ENCODE peak calls at places on chromosomes 16 and 17, in ten cellular contexts. U, B, A, F, J, T, I, Z, Q and M are unnamed samples.

GRCh38 chr16:21603920-21604319 is 4.5 kb downstream of the METTL9 start:
- DNase-seq in U (no peak), B (no peak), A (no peak), F (no peak), J (no peak), T (no peak), I (no peak), Z (no peak), Q (no peak), M (no peak)

GRCh38 chr17:57535652-57536018 is 209.5 kb downstream of the CCDC182 start:
- DNase-seq in U (no peak), B (no peak), A (no peak), F (no peak), J (no peak), T (no peak), I (no peak), Z (no peak), Q (no peak), M (no peak)

GRCh38 chr17:29933379-29933778 is 3.4 kb upstream of the SSH2 start:
- DNase-seq in U (no peak), B (no peak), A (peak; percentile 20), F (peak; percentile 40), J (no peak), T (no peak), I (no peak), Z (peak; percentile 66), Q (no peak), M (no peak)

GRCh38 chr16:84465154-84465553 is 39.3 kb downstream of the MEAK7 start:
- DNase-seq in U (no peak), B (no peak), A (no peak), F (no peak), J (peak; percentile 56), T (no peak), I (no peak), Z (no peak), Q (no peak), M (peak; percentile 4)

GRCh38 chr17:75776399-75777242 is 8.0 kb upstream of the UNK start:
- DNase-seq in U (no peak), B (no peak), A (no peak), F (no peak), J (peak; percentile 84), T (no peak), I (no peak), Z (peak; percentile 55), Q (no peak), M (no peak)

GRCh38 chr16:48607056-48607825 is 2.7 kb downstream of the N4BP1 start:
- DNase-seq in U (peak; percentile 74), B (peak; percentile 60), A (peak; percentile 25), F (peak; percentile 97), J (peak; percentile 82), T (no peak), I (no peak), Z (peak; percentile 30), Q (no peak), M (no peak)

GRCh38 chr16:4947722-4948503 is 10.2 kb upstream of the SEC14L5 start:
- DNase-seq in U (no peak), B (no peak), A (no peak), F (no peak), J (no peak), T (no peak), I (no peak), Z (peak; percentile 14), Q (no peak), M (no peak)

GRCh38 chr17:72985882-72986720 is 106.4 kb downstream of the SLC39A11 start:
- DNase-seq in U (peak; percentile 58), B (peak; percentile 79), A (peak; percentile 77), F (peak; percentile 58), J (peak; percentile 86), T (peak; percentile 44), I (peak; percentile 71), Z (peak; percentile 88), Q (peak; percentile 48), M (no peak)

GRCh38 chr17:3641014-3641413 is 4.5 kb downstream of the CTNS start:
- DNase-seq in U (no peak), B (no peak), A (no peak), F (no peak), J (no peak), T (no peak), I (no peak), Z (no peak), Q (no peak), M (no peak)

GRCh38 chr16:17603614-17604013 is 132.9 kb upstream of the XYLT1 start:
- DNase-seq in U (no peak), B (no peak), A (no peak), F (no peak), J (no peak), T (no peak), I (no peak), Z (no peak), Q (no peak), M (no peak)

GRCh38 chr17:76414334-76415295 is 30.2 kb downstream of the SPHK1 start:
- DNase-seq in U (no peak), B (peak; percentile 76), A (peak; percentile 50), F (no peak), J (no peak), T (peak; percentile 89), I (peak; percentile 76), Z (peak; percentile 81), Q (peak; percentile 47), M (no peak)

GRCh38 chr17:36856169-36856568 is 81.1 kb upstream of the LHX1 start:
- DNase-seq in U (no peak), B (no peak), A (no peak), F (peak; percentile 89), J (no peak), T (no peak), I (no peak), Z (no peak), Q (no peak), M (no peak)

GRCh38 chr17:65441053-65441635 is 120.3 kb downstream of the AXIN2 start:
- DNase-seq in U (no peak), B (no peak), A (no peak), F (no peak), J (no peak), T (no peak), I (no peak), Z (no peak), Q (no peak), M (no peak)

GRCh38 chr17:56947741-56948140 is 13.1 kb downstream of the COIL start:
- DNase-seq in U (no peak), B (no peak), A (no peak), F (peak; percentile 26), J (no peak), T (no peak), I (no peak), Z (no peak), Q (no peak), M (no peak)

GRCh38 chr16:65572156-65572555 is 450.3 kb upstream of the CDH11 start:
- DNase-seq in U (no peak), B (no peak), A (peak; percentile 84), F (peak; percentile 62), J (no peak), T (no peak), I (no peak), Z (peak; percentile 74), Q (peak; percentile 41), M (no peak)

GRCh38 chr17:56982312-56982711 is 4.4 kb downstream of the SCPEP1 start:
- DNase-seq in U (no peak), B (no peak), A (no peak), F (peak; percentile 84), J (no peak), T (no peak), I (no peak), Z (no peak), Q (no peak), M (no peak)

GRCh38 chr17:28949185-28950016 is 1.9 kb downstream of the PHF12 start:
- DNase-seq in U (peak; percentile 71), B (peak; percentile 61), A (peak; percentile 66), F (peak; percentile 69), J (peak; percentile 95), T (peak; percentile 73), I (peak; percentile 69), Z (peak; percentile 53), Q (no peak), M (no peak)

GRCh38 chr16:12573730-12574383 is 229.8 kb downstream of the CPPED1 start:
- DNase-seq in U (peak; percentile 42), B (no peak), A (no peak), F (peak; percentile 38), J (peak; percentile 88), T (peak; percentile 34), I (peak; percentile 77), Z (peak; percentile 38), Q (no peak), M (no peak)

GRCh38 chr16:89732918-89733242 is 11.5 kb downstream of the ZNF276 start:
- DNase-seq in U (no peak), B (no peak), A (no peak), F (no peak), J (no peak), T (no peak), I (no peak), Z (no peak), Q (no peak), M (no peak)
- TF ChIP-seq CTCF in U (no peak), B (no peak), A (no peak), F (no peak), J (no peak), T (no peak), I (no peak), Z (no peak), Q (no peak), M (no peak)

GRCh38 chr16:50668368-50669008 is 12.6 kb downstream of the SNX20 start:
- DNase-seq in U (peak; percentile 61), B (peak; percentile 36), A (no peak), F (no peak), J (no peak), T (no peak), I (no peak), Z (no peak), Q (no peak), M (no peak)
- TF ChIP-seq CTCF in U (no peak), B (no peak), A (peak; percentile 8), F (peak; percentile 6), J (no peak), T (no peak), I (no peak), Z (no peak), Q (no peak), M (no peak)

DNA sequence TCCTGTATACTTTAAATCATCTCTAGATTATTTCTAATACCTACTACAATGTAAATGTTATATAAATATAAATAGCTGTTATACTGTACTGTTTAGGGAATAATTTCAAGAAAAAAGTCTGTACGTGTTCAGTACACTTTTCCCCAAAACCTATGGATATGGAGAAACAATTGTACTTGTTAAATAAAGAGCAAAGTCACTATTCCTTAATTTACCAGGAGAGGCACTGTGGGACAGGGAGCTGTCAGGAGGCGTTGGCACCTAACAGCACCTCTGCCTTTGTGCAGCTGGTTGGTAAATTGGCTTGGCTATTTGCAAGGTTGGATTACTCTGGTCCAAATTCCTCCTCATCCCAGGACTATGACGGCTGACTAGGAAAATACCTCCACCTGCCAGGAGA is 28.0 kb downstream of the CRHR1 start:
- DNase-seq in U (no peak), B (no peak), A (peak; percentile 14), F (peak; percentile 10), J (no peak), T (no peak), I (no peak), Z (peak; percentile 15), Q (no peak), M (no peak)
- TF ChIP-seq CTCF in U (no peak), B (no peak), A (peak; percentile 39), F (peak; percentile 33), J (no peak), T (peak; percentile 48), I (no peak), Z (no peak), Q (no peak), M (no peak)

GRCh38 chr17:16661217-16661616 is 7.6 kb upstream of the ZNF624 start:
- DNase-seq in U (no peak), B (no peak), A (no peak), F (no peak), J (no peak), T (no peak), I (no peak), Z (no peak), Q (no peak), M (no peak)

GRCh38 chr17:16662936-16663335 is 9.3 kb upstream of the ZNF624 start:
- DNase-seq in U (no peak), B (no peak), A (peak; percentile 15), F (peak; percentile 25), J (no peak), T (no peak), I (no peak), Z (no peak), Q (no peak), M (no peak)
- TF ChIP-seq CTCF in U (no peak), B (no peak), A (no peak), F (no peak), J (no peak), T (no peak), I (no peak), Z (no peak), Q (no peak), M (no peak)